ENCODE peak calls at places on chromosomes 3 and 15, in nine cellular contexts. Q, S, K, W, O, B, Z, Y and T are unnamed samples.

GRCh38 chr15:60589253-60589652 is 110.3 kb upstream of the ICE2 start:
- DNase-seq in W (no peak), K (no peak), Y (no peak), O (peak), S (no peak), Q (no peak), B (no peak), Z (no peak), T (no peak)

GRCh38 chr15:84979651-84980050 is 2.0 kb upstream of the PDE8A start:
- DNase-seq in B (no peak), O (no peak), S (no peak), Q (peak), W (no peak), K (no peak), Y (peak), Z (no peak), T (no peak)

GRCh38 chr15:85475711-85476110 is 95.3 kb downstream of the AKAP13 start:
- DNase-seq in K (no peak), W (no peak), Q (no peak), Z (no peak), B (no peak), Y (no peak), O (no peak), S (no peak), T (no peak)

GRCh38 chr15:58951388-58952060 is 18.0 kb upstream of the SLTM start:
- DNase-seq in S (no peak), Y (peak), K (no peak), Z (peak), B (no peak), W (no peak), Q (no peak), O (peak), T (no peak)

GRCh38 chr3:2968475-2968874 is 141.7 kb downstream of the IL5RA start:
- DNase-seq in B (no peak), S (no peak), Y (no peak), K (no peak), Q (no peak), W (no peak), O (no peak), Z (no peak), T (no peak)

GRCh38 chr15:68106656-68107055 is 52.5 kb downstream of the PIAS1 start:
- DNase-seq in B (no peak), W (no peak), S (no peak), K (no peak), Y (no peak), Z (no peak), O (no peak), Q (no peak), T (no peak)

GRCh38 chr3:8972614-8973013 is 9.3 kb upstream of the RAD18 start:
- DNase-seq in K (no peak), Y (no peak), Q (no peak), W (no peak), Z (peak), S (no peak), O (no peak), B (no peak), T (no peak)

GRCh38 chr3:197847866-197848401 is 56.9 kb downstream of the LRCH3 start:
- DNase-seq in B (no peak), Q (no peak), K (no peak), W (no peak), Z (no peak), S (peak), Y (no peak), O (peak), T (no peak)

GRCh38 chr3:142447308-142447851 is 457 bp downstream of the XRN1 start:
- DNase-seq in B (no peak), W (peak), Q (peak), O (no peak), K (peak), S (peak), Y (peak), Z (no peak), T (no peak)

GRCh38 chr3:179750720-179751328 is 98.0 kb downstream of the USP13 start:
- DNase-seq in Q (no peak), Y (no peak), W (no peak), B (no peak), S (no peak), O (no peak), K (no peak), Z (peak), T (no peak)

GRCh38 chr3:136114421-136114820 is 81.7 kb downstream of the MSL2 start:
- DNase-seq in O (peak), K (no peak), Z (no peak), S (no peak), Y (no peak), W (peak), Q (no peak), B (no peak), T (no peak)

GRCh38 chr15:85072917-85073316 is 91.3 kb downstream of the PDE8A start:
- DNase-seq in B (no peak), Q (no peak), S (no peak), K (no peak), Z (no peak), W (no peak), O (no peak), Y (no peak), T (no peak)

GRCh38 chr15:69280783-69281182 is 17.9 kb upstream of the PAQR5 start:
- DNase-seq in Z (no peak), O (no peak), Q (no peak), W (no peak), B (no peak), K (no peak), Y (no peak), S (no peak), T (no peak)

GRCh38 chr3:39028466-39028865 is 23.3 kb downstream of the SCN11A start:
- DNase-seq in Z (no peak), S (no peak), B (no peak), K (no peak), Q (no peak), Y (no peak), O (no peak), W (no peak), T (no peak)

GRCh38 chr15:52651868-52652267 is 27.3 kb downstream of the ATOSA start:
- DNase-seq in B (peak), K (no peak), Q (peak), Y (peak), W (peak), S (peak), Z (no peak), O (peak), T (peak)

GRCh38 chr3:6739288-6739687 is 121.6 kb upstream of the GRM7 start:
- DNase-seq in Q (no peak), K (no peak), B (no peak), Y (no peak), O (no peak), S (no peak), W (no peak), Z (no peak), T (no peak)

GRCh38 chr3:53109190-53109589 is 21.0 kb downstream of the RFT1 start:
- DNase-seq in O (no peak), Y (no peak), B (no peak), Z (no peak), S (peak), K (no peak), W (no peak), Q (no peak), T (no peak)

GRCh38 chr3:187841552-187841951 is 96.3 kb upstream of the BCL6 start:
- DNase-seq in Y (no peak), B (no peak), Z (no peak), Q (no peak), W (no peak), O (no peak), K (no peak), S (no peak), T (no peak)

GRCh38 chr3:23202921-23203650 is at the start of gene UBE2E2:
- DNase-seq in O (peak), K (peak), Y (peak), B (no peak), Z (peak), Q (peak), S (peak), W (peak), T (no peak)

GRCh38 chr15:97084650-97085049 is 754.1 kb downstream of the NR2F2 start:
- DNase-seq in Z (no peak), Y (no peak), O (no peak), W (no peak), K (no peak), S (no peak), B (no peak), Q (no peak), T (no peak)

GRCh38 chr3:123781138-123781537 is 103.0 kb downstream of the MYLK start:
- DNase-seq in K (no peak), O (no peak), W (no peak), Z (no peak), Q (no peak), B (no peak), Y (no peak), S (no peak), T (no peak)

GRCh38 chr15:86403221-86403620 is 323.6 kb downstream of the AGBL1 start:
- DNase-seq in B (no peak), O (no peak), S (no peak), K (no peak), Z (no peak), W (no peak), Y (no peak), Q (no peak), T (no peak)

GRCh38 chr3:146813496-146813895 is 208.3 kb upstream of the PLSCR5 start:
- DNase-seq in S (no peak), Z (peak), W (no peak), O (no peak), Y (no peak), B (no peak), Q (no peak), K (no peak), T (no peak)

GRCh38 chr3:117019082-117019713 is 309.6 kb downstream of the TUSC7 start:
- DNase-seq in K (no peak), S (peak), Y (peak), Q (peak), O (peak), B (peak), Z (peak), W (peak), T (peak)

GRCh38 chr3:13707456-13707855 is 158.5 kb downstream of the FBLN2 start:
- DNase-seq in K (no peak), O (no peak), B (no peak), Z (no peak), W (peak), Y (no peak), S (no peak), Q (no peak), T (no peak)

GRCh38 chr15:89673162-89673506 is 6.0 kb downstream of the PLIN1 start:
- DNase-seq in B (no peak), O (peak), W (no peak), K (no peak), Z (peak), Q (no peak), S (no peak), Y (no peak), T (peak)

GRCh38 chr15:22980189-22981136 is at the start of gene CYFIP1:
- DNase-seq in B (peak), O (peak), Y (peak), Z (peak), S (peak), W (peak), Q (peak), K (no peak), T (no peak)

GRCh38 chr15:25408428-25408827 is 30.4 kb downstream of the UBE3A start:
- DNase-seq in Y (no peak), O (no peak), Z (no peak), B (no peak), Q (no peak), S (no peak), W (no peak), K (no peak), T (no peak)

GRCh38 chr3:46705751-46706572 is 4.8 kb downstream of the TMIE start:
- DNase-seq in Z (no peak), Y (no peak), O (no peak), W (no peak), K (no peak), B (no peak), Q (no peak), S (no peak), T (no peak)

GRCh38 chr3:117603097-117603496 is 893.5 kb downstream of the TUSC7 start:
- DNase-seq in W (no peak), S (no peak), B (no peak), Y (peak), O (no peak), Q (no peak), K (no peak), Z (no peak), T (no peak)

GRCh38 chr15:66675456-66675855 is 26.6 kb upstream of the SMAD6 start:
- DNase-seq in Q (no peak), Y (no peak), S (no peak), B (no peak), K (no peak), O (no peak), Z (no peak), W (no peak), T (no peak)

GRCh38 chr15:76345880-76346665 is 9.5 kb downstream of the ISL2 start:
- DNase-seq in Q (no peak), S (no peak), B (no peak), O (no peak), Y (peak), Z (no peak), K (no peak), W (no peak), T (peak)

GRCh38 chr15:64883997-64884511 is 27.6 kb upstream of the ANKDD1A start:
- DNase-seq in K (peak), O (peak), Y (peak), S (peak), B (no peak), Q (peak), Z (no peak), W (peak), T (no peak)

GRCh38 chr3:4290272-4290893 is 12.8 kb upstream of the SETMAR start:
- DNase-seq in Y (peak), B (no peak), W (no peak), Q (no peak), K (no peak), S (peak), Z (peak), O (peak), T (no peak)

GRCh38 chr15:65306551-65306950 is 2.1 kb downstream of the RNU5B-1 start:
- DNase-seq in Z (peak), O (no peak), Y (no peak), W (no peak), B (no peak), S (no peak), Q (no peak), K (no peak), T (no peak)

GRCh38 chr3:101484805-101485620 is 28.0 kb downstream of the SENP7 start:
- DNase-seq in Q (no peak), Z (no peak), O (no peak), W (no peak), S (no peak), K (no peak), B (no peak), Y (no peak), T (no peak)

GRCh38 chr15:86916671-86917450 is 837.2 kb downstream of the AGBL1 start:
- DNase-seq in Q (peak), B (no peak), Z (no peak), S (no peak), Y (peak), O (no peak), W (no peak), K (no peak), T (no peak)